ENCODE peak calls at places on chromosomes 4 and X, in ten cellular contexts. U is RWPE1; P is NAMALWA; C is NCI-H1694; Z is GM23338; T is smooth muscle cell of the brain vasculature; M is stromal cell of bone marrow; K is stimulated activated CD8-positive, alpha-beta memory T cell treated with anti-CD3 and anti-CD28 coated beads, Interleukin-4, amount 100 ng/mL, for 1 hour; Y is posterior vena cava; I is adipocyte. F is an unnamed sample.

GRCh38 chrX:28884823-28885222 is 297.6 kb downstream of the IL1RAPL1 start:
- DNase-seq in Z (no peak), P (no peak), Y (no peak), C (no peak), I (no peak), T (no peak), U (no peak), M (no peak), K (no peak), F (no peak)

GRCh38 chrX:107747596-107748161 is 27.9 kb downstream of the TSC22D3 start:
- DNase-seq in Z (no peak), P (no peak), I (peak; percentile 81), U (peak; percentile 82), T (no peak), C (peak; percentile 44), M (no peak), K (no peak), Y (no peak), F (no peak)

GRCh38 chrX:23784487-23785301 is 1.7 kb downstream of the SAT1 start:
- DNase-seq in T (no peak), C (no peak), K (no peak), P (peak; percentile 55), U (peak; percentile 57), Y (no peak), Z (no peak), M (peak; percentile 73), I (peak; percentile 62), F (peak; percentile 43)

GRCh38 chr4:102723511-102723910 is 37.3 kb downstream of the MANBA start:
- DNase-seq in K (no peak), Z (no peak), T (no peak), Y (no peak), C (no peak), U (no peak), M (no peak), P (no peak), I (no peak), F (no peak)

GRCh38 chr4:14445882-14446281 is 556.4 kb upstream of the CPEB2 start:
- DNase-seq in P (no peak), M (no peak), Y (no peak), Z (no peak), K (no peak), I (no peak), C (no peak), U (peak; percentile 14), T (no peak), F (no peak)

GRCh38 chr4:10582059-10582686 is 102.4 kb downstream of the CLNK start:
- DNase-seq in U (peak; percentile 36), P (peak; percentile 33), Y (no peak), T (no peak), C (peak; percentile 25), K (no peak), M (peak; percentile 37), I (peak; percentile 78), Z (peak; percentile 72), F (no peak)

GRCh38 chr4:105059337-105059736 is 87.3 kb upstream of the TET2 start:
- DNase-seq in U (no peak), Y (no peak), K (no peak), I (no peak), T (no peak), M (no peak), P (no peak), Z (no peak), C (no peak), F (no peak)

GRCh38 chr4:147039991-147040575 is 94.4 kb upstream of the TTC29 start:
- DNase-seq in C (no peak), I (no peak), T (no peak), K (no peak), Z (no peak), P (no peak), M (no peak), Y (no peak), U (no peak), F (no peak)

GRCh38 chr4:40176602-40177001 is 20.2 kb upstream of the RHOH start:
- DNase-seq in M (no peak), K (no peak), C (no peak), T (no peak), I (no peak), Z (peak; percentile 76), U (no peak), Y (no peak), P (no peak), F (no peak)

GRCh38 chr4:5708171-5708828 is at the start of gene EVC2:
- DNase-seq in Y (peak; percentile 92), P (no peak), U (peak; percentile 12), Z (peak; percentile 79), T (no peak), K (no peak), M (peak; percentile 35), I (peak; percentile 84), C (no peak), F (peak; percentile 30)

GRCh38 chr4:77104405-77105292 is 28.9 kb upstream of the CCNI start:
- DNase-seq in U (peak; percentile 22), I (peak; percentile 47), P (no peak), C (no peak), Z (no peak), K (no peak), M (peak; percentile 6), Y (peak; percentile 90), T (peak; percentile 4), F (no peak)

GRCh38 chr4:6619116-6619465 is 21.4 kb upstream of the MRFAP1 start:
- DNase-seq in I (no peak), K (no peak), Z (no peak), C (no peak), U (no peak), P (no peak), Y (peak; percentile 78), T (no peak), M (no peak), F (no peak)

GRCh38 chr4:180695851-180696250 is 1547.4 kb upstream of the TENM3 start:
- DNase-seq in Z (no peak), K (no peak), T (peak; percentile 17), U (no peak), C (no peak), I (peak; percentile 94), M (peak; percentile 1), Y (no peak), P (no peak), F (no peak)

GRCh38 chrX:100931218-100931924 is 2.7 kb upstream of the XKRX start:
- DNase-seq in P (no peak), I (no peak), T (no peak), U (no peak), Y (no peak), K (no peak), C (no peak), Z (no peak), M (no peak), F (no peak)

GRCh38 chrX:40402771-40403533 is 177.8 kb upstream of the ATP6AP2 start:
- DNase-seq in Y (no peak), I (peak; percentile 45), M (peak; percentile 33), T (no peak), K (no peak), Z (no peak), C (no peak), P (no peak), U (peak; percentile 11), F (peak; percentile 36)

GRCh38 chrX:13598877-13599276 is 29.5 kb downstream of the EGFL6 start:
- DNase-seq in C (no peak), U (no peak), Z (peak; percentile 28), T (no peak), I (no peak), P (peak; percentile 20), Y (no peak), M (no peak), K (no peak), F (no peak)

GRCh38 chr4:118270492-118270891 is 82.3 kb downstream of the PRSS12 start:
- DNase-seq in Y (no peak), C (peak; percentile 49), I (peak; percentile 83), M (no peak), Z (peak; percentile 78), K (no peak), T (no peak), P (peak; percentile 71), U (peak; percentile 27), F (no peak)

GRCh38 chr4:141473952-141474351 is 162.4 kb upstream of the IL15 start:
- DNase-seq in Y (no peak), C (no peak), P (no peak), I (peak; percentile 18), T (no peak), K (no peak), U (no peak), M (peak; percentile 96), Z (no peak), F (peak; percentile 81)

GRCh38 chrX:38754102-38754790 is 47.0 kb upstream of the MID1IP1 start:
- DNase-seq in T (peak; percentile 18), M (peak; percentile 37), Y (no peak), P (peak; percentile 62), U (peak; percentile 9), I (peak; percentile 68), Z (peak; percentile 53), K (no peak), C (peak; percentile 44), F (peak; percentile 17)